ENCODE peak calls at places on chromosomes 6 and 20, in six cellular contexts. Y, P, O, D, I and Z are unnamed samples.

GRCh38 chr6:4291453-4292403 is 156.4 kb upstream of the ECI2 start:
- DNase-seq in O (no peak), P (no peak), I (no peak), Y (peak), D (no peak), Z (peak)

GRCh38 chr6:127458190-127458589 is 999 bp downstream of the KIAA0408 start:
- DNase-seq in D (no peak), O (no peak), Y (no peak), I (no peak), P (no peak), Z (no peak)

GRCh38 chr6:144360401-144360800 is 75.3 kb downstream of the UTRN start:
- DNase-seq in D (no peak), P (no peak), I (no peak), Y (no peak), O (no peak), Z (peak)

GRCh38 chr6:84770521-84770920 is 6.1 kb upstream of the TBX18 start:
- DNase-seq in Y (no peak), D (no peak), P (no peak), I (no peak), O (no peak), Z (no peak)

GRCh38 chr6:124054034-124054433 is 250.4 kb downstream of the NKAIN2 start:
- DNase-seq in Y (no peak), P (no peak), I (no peak), O (no peak), D (no peak), Z (no peak)

GRCh38 chr20:17822039-17822438 is 122.3 kb downstream of the BANF2 start:
- DNase-seq in D (no peak), Y (peak), P (no peak), O (no peak), I (no peak), Z (peak)

GRCh38 chr6:155493694-155494143 is 38.1 kb upstream of the NOX3 start:
- DNase-seq in Y (peak), D (peak), P (no peak), O (no peak), I (peak), Z (peak)

GRCh38 chr6:157879873-157880254 is 56.8 kb downstream of the SNX9 start:
- DNase-seq in O (no peak), D (no peak), I (no peak), P (no peak), Y (no peak), Z (no peak)

GRCh38 chr6:133634474-133634873 is 254.4 kb upstream of the TCF21 start:
- DNase-seq in I (no peak), P (no peak), O (no peak), D (no peak), Y (no peak), Z (no peak)

GRCh38 chr6:167842457-167842856 is 15.7 kb downstream of the AFDN start:
- DNase-seq in P (no peak), D (no peak), Y (no peak), O (no peak), I (no peak), Z (no peak)

GRCh38 chr6:5249451-5250122 is 11.2 kb downstream of the LYRM4 start:
- DNase-seq in I (no peak), O (no peak), P (no peak), Y (peak), D (no peak), Z (peak)

GRCh38 chr6:56370127-56370540 is 122.8 kb upstream of the COL21A1 start:
- DNase-seq in O (no peak), D (no peak), P (peak), Y (peak), I (peak), Z (peak)

GRCh38 chr20:47063808-47064207 is 169.2 kb downstream of the EYA2 start:
- DNase-seq in O (no peak), Y (no peak), P (no peak), I (no peak), D (no peak), Z (no peak)

GRCh38 chr20:36035720-36036119 is 67.3 kb downstream of the CNBD2 start:
- DNase-seq in P (no peak), I (no peak), Y (no peak), D (no peak), O (no peak), Z (no peak)

GRCh38 chr6:150316936-150317335 is 51.9 kb upstream of the IYD start:
- DNase-seq in Y (no peak), O (no peak), D (no peak), I (no peak), P (no peak), Z (no peak)

GRCh38 chr20:19351542-19351941 is 139.1 kb downstream of the SLC24A3 start:
- DNase-seq in P (no peak), Y (no peak), I (no peak), O (no peak), D (no peak), Z (no peak)

GRCh38 chr20:56537997-56538396 is 5.0 kb downstream of the FAM209B start:
- DNase-seq in Y (no peak), P (no peak), I (no peak), O (no peak), D (no peak), Z (no peak)

GRCh38 chr6:151493495-151494234 is at the start of gene CCDC170:
- DNase-seq in P (peak), O (no peak), D (no peak), Y (no peak), I (peak), Z (no peak)

GRCh38 chr6:166540631-166541331 is 45.7 kb downstream of the RAMACL start:
- DNase-seq in P (no peak), D (no peak), I (no peak), O (peak), Y (peak), Z (no peak)

GRCh38 chr6:155980680-155981079 is 525.0 kb upstream of the NOX3 start:
- DNase-seq in O (no peak), D (no peak), Y (no peak), I (no peak), P (no peak), Z (no peak)

GRCh38 chr6:19983374-19983773 is 146.2 kb downstream of the ID4 start:
- DNase-seq in P (no peak), D (no peak), O (no peak), I (no peak), Y (no peak), Z (no peak)
- H3K4me3 ChIP-seq in P (no peak), D (no peak), O (no peak), I (no peak), Y (no peak), Z (no peak)

GRCh38 chr6:37362101-37362823 is 8.5 kb downstream of the RNF8 start:
- DNase-seq in D (no peak), I (no peak), O (no peak), P (no peak), Y (no peak), Z (no peak)

GRCh38 chr6:37366910-37367309 is 13.1 kb downstream of the RNF8 start:
- DNase-seq in O (no peak), D (no peak), Y (no peak), I (no peak), P (no peak), Z (peak)

GRCh38 chr6:37368961-37369320 is 15.2 kb downstream of the RNF8 start:
- DNase-seq in Y (no peak), P (no peak), D (no peak), I (no peak), O (no peak), Z (no peak)

GRCh38 chr6:37367557-37367956 is 13.8 kb downstream of the RNF8 start:
- DNase-seq in Y (no peak), P (no peak), D (no peak), O (no peak), I (no peak), Z (no peak)

GRCh38 chr6:37365791-37366190 is 12.0 kb downstream of the RNF8 start:
- DNase-seq in D (no peak), P (no peak), I (no peak), O (no peak), Y (peak), Z (peak)
- TF ChIP-seq CTCF in D (peak), P (peak), I (peak), O (no peak), Y (peak), Z (peak)

GRCh38 chr6:48747040-48747439 is 636.0 kb upstream of the PTCHD4 start:
- DNase-seq in Y (peak), D (no peak), I (no peak), P (no peak), O (no peak), Z (peak)
- H3K4me3 ChIP-seq in Y (no peak), D (no peak), I (no peak), P (no peak), O (no peak), Z (no peak)

GRCh38 chr6:125952764-125953501 is 3.6 kb upstream of the HINT3 start:
- DNase-seq in I (no peak), Y (peak), D (no peak), P (peak), O (no peak), Z (no peak)

GRCh38 chr6:125949069-125949468 is 7.5 kb upstream of the HINT3 start:
- DNase-seq in I (no peak), O (no peak), Y (no peak), D (no peak), P (no peak), Z (no peak)

GRCh38 chr6:125950293-125950692 is 6.3 kb upstream of the HINT3 start:
- DNase-seq in I (no peak), O (no peak), D (no peak), Y (peak), P (peak), Z (peak)

GRCh38 chr6:125953502-125953875 is 3.1 kb upstream of the HINT3 start:
- DNase-seq in Y (no peak), P (peak), O (no peak), I (no peak), D (no peak), Z (no peak)

GRCh38 chr6:125951323-125951722 is 5.2 kb upstream of the HINT3 start:
- DNase-seq in P (no peak), Y (no peak), D (no peak), O (no peak), I (no peak), Z (no peak)
- TF ChIP-seq CTCF in P (no peak), Y (no peak), D (no peak), O (no peak), I (no peak), Z (no peak)